ENCODE peak calls at places on chromosome 11, in four cellular contexts. Q, D, U and N are unnamed samples.

GRCh38 chr11:72378704-72379383 is 55.5 kb downstream of the CLPB start:
- DNase-seq in D (peak; percentile 34), Q (no peak), U (peak; percentile 91), N (peak; percentile 47)

GRCh38 chr11:72583177-72583553 is 91.1 kb downstream of the PDE2A start:
- DNase-seq in Q (peak; percentile 33), U (peak; percentile 47), D (no peak), N (no peak)

GRCh38 chr11:83599066-83599465 is 312.9 kb upstream of the CCDC90B start:
- DNase-seq in D (no peak), Q (no peak), U (no peak), N (no peak)

GRCh38 chr11:40274017-40274416 is 1185.4 kb downstream of the LRRC4C start:
- DNase-seq in U (no peak), D (no peak), Q (no peak), N (no peak)

GRCh38 chr11:112770487-112770886 is 190.7 kb upstream of the NCAM1 start:
- DNase-seq in Q (no peak), U (no peak), D (no peak), N (peak; percentile 55)

GRCh38 chr11:5285703-5286102 is 16.0 kb upstream of the HBE1 start:
- DNase-seq in Q (no peak), U (no peak), D (no peak), N (no peak)

GRCh38 chr11:26931248-26931631 is 62.7 kb upstream of the FIBIN start:
- DNase-seq in D (peak; percentile 34), U (no peak), Q (peak; percentile 54), N (no peak)

GRCh38 chr11:62577046-62577708 is 3.5 kb upstream of the EEF1G start:
- DNase-seq in U (no peak), D (no peak), Q (no peak), N (no peak)

GRCh38 chr11:134418119-134418840 is 6.2 kb upstream of the B3GAT1 start:
- DNase-seq in U (no peak), D (no peak), Q (no peak), N (no peak)

GRCh38 chr11:9002920-9003572 is 755 bp downstream of the NRIP3 start:
- DNase-seq in Q (no peak), U (no peak), D (no peak), N (no peak)

GRCh38 chr11:66268953-66269906 is 791 bp downstream of the RAB1B start:
- DNase-seq in U (peak; percentile 72), D (no peak), Q (no peak), N (no peak)

GRCh38 chr11:76163289-76163880 is 42.9 kb downstream of the WNT11 start:
- DNase-seq in D (no peak), U (no peak), Q (peak; percentile 53), N (no peak)
- H3K27ac ChIP-seq in D (no peak overlapping the region), U (no peak overlapping the region), Q (no peak overlapping the region), N (no peak overlapping the region)

GRCh38 chr11:18329196-18329870 is 7.0 kb downstream of the GTF2H1 start:
- DNase-seq in U (no peak), D (no peak), Q (no peak), N (no peak)
- H3K27ac ChIP-seq in U (no peak overlapping the region), D (no peak overlapping the region), Q (no peak overlapping the region), N (no peak overlapping the region)

GRCh38 chr11:13009476-13009920 is 382 bp downstream of the RASSF10 start:
- DNase-seq in U (no peak), Q (peak; percentile 56), D (no peak), N (no peak)
- H3K27ac ChIP-seq in U (no peak overlapping the region), Q (no peak overlapping the region), D (no peak overlapping the region), N (no peak overlapping the region)

GRCh38 chr11:1531418-1531817 is 40.7 kb downstream of the DUSP8 start:
- DNase-seq in U (no peak), D (no peak), Q (no peak), N (no peak)
- H3K27ac ChIP-seq in U (peak overlapping the region; percentile 72), D (peak overlapping the region; percentile 78), Q (peak overlapping the region; percentile 81), N (no peak overlapping the region)

DNA sequence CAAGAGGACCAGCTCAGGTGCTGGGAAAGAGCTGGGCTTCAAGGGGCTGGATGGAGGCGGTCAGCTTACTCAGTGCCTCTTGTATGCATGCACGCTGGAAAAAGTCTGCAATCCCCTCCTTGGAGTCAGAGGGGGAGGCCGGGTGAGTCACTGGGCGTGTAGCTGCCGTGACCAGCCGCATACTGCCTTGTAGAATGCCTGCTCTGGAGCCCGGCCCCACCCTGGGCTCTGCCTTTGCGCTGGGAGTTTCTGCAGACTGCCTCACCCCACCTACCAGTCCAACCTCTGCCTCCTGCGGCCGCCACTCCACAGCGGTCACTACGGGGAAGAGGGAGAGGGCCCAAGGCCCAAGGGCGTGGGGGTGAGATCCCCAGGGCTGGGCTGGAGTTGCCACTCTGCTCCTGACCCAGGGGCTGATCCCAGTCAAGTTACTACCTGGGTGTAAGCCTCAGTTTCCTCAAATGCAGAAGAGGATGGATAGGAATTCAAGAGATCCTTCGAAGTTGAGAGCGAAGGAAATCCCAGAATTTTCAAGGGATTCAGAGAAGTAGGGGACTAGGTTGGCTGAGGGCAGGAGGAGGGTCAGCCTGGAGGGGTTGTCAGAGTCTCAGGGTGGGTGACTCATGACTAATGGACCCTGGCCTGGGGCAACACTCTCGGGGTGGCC is 4.1 kb downstream of the MRGPRF start:
- DNase-seq in Q (peak; percentile 76), D (peak; percentile 66), U (peak; percentile 97), N (no peak)
- H3K27ac ChIP-seq in Q (peak overlapping the region; percentile 93), D (peak overlapping the region; percentile 86), U (peak overlapping the region; percentile 93), N (no peak overlapping the region)

GRCh38 chr11:18313985-18314763 is 7.8 kb downstream of the HPS5 start:
- DNase-seq in U (no peak), Q (no peak), D (no peak), N (no peak)

GRCh38 chr11:18309691-18310090 is 12.2 kb downstream of the HPS5 start:
- DNase-seq in D (no peak), Q (no peak), U (no peak), N (no peak)

GRCh38 chr11:18310800-18311340 is 11.1 kb downstream of the HPS5 start:
- DNase-seq in D (no peak), Q (no peak), U (no peak), N (no peak)

GRCh38 chr11:18312663-18313420 is 9.1 kb downstream of the HPS5 start:
- DNase-seq in Q (no peak), U (no peak), D (no peak), N (no peak)

GRCh38 chr11:18312012-18312411 is 9.9 kb downstream of the HPS5 start:
- DNase-seq in D (no peak), Q (no peak), U (no peak), N (no peak)
- H3K27ac ChIP-seq in D (peak overlapping the region; percentile 89), Q (no peak overlapping the region), U (peak overlapping the region; percentile 64), N (peak overlapping the region; percentile 42)

DNA sequence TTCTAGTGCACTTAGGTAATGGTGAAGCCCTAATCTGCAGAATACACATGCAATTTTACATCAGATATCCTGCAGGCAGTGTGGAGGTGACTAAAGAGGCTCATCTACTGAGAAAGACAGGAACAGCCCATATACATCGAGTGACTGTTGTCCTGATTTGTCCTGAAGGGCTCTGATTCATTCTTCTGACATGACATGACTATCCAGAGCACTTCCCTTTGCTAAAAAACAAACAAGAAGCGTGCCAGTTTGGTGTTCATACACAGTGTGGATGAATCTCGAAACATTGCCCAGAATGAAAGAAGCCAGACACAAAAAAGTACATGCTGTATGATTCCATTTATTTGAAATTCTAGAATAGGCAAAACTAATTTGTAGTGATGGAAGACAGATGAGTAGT is 48.0 kb upstream of the AMPD3 start:
- DNase-seq in D (no peak), U (no peak), Q (no peak), N (no peak)
- H3K27ac ChIP-seq in D (no peak overlapping the region), U (no peak overlapping the region), Q (no peak overlapping the region), N (no peak overlapping the region)

DNA sequence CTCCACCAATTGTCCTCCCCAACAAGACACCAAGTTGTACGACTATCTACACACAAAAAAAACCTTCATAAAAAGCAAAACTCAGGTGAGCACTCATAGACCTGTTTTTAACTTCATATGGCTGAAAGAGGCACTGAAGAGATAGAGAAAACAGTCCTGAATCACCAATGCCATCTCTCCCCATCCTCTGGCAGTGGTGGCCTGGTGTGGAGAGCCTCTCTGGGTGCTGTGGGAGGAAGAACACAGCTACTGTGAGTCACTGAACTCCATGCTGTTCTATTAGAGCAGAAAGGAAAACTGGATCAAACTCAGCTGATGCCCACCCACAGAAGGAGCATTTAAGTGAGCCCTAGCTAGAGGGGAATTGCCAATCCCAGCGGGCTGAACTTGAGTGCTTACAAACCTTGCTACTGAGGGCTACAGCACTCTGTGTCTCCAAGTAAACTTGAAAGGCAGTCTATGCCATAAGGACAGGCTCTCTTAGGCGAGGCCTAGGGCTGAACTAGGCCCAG is 115.3 kb upstream of the SESN3 start:
- DNase-seq in D (no peak), U (no peak), Q (no peak), N (no peak)
- H3K27ac ChIP-seq in D (no peak overlapping the region), U (no peak overlapping the region), Q (no peak overlapping the region), N (no peak overlapping the region)

DNA sequence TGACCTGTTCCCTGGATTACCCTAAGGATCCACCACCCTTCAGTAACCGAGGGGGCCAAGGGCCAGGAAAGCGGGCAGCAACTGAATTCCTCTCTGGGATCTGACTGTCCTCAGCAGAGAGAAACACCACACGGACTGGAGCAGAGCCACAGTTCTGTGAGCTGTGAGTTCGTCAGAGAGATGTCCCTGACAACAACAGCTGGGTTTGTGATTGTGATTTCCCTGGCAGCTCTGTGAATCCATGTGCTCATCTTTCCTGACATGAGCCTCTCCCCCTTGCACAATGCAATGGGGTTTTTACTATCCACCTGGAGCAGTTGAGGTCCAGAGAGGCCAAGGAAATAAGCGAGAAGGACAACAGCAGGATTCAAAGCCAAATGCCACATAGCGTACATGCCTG is 69.4 kb upstream of the AMPD3 start:
- DNase-seq in U (no peak), Q (no peak), D (peak; percentile 34), N (no peak)
- H3K27ac ChIP-seq in U (no peak overlapping the region), Q (peak overlapping the region; percentile 65), D (peak overlapping the region; percentile 70), N (no peak overlapping the region)

GRCh38 chr11:117072517-117073218 is 25.6 kb downstream of the SIK3 start:
- DNase-seq in U (no peak), Q (no peak), D (no peak), N (no peak)
- H3K27ac ChIP-seq in U (no peak overlapping the region), Q (peak overlapping the region; percentile 45), D (peak overlapping the region; percentile 0), N (peak overlapping the region; percentile 87)